ENCODE peak calls at places on chromosomes 13 and 19, in ten cellular contexts. One of them, this sample, is unnamed.

GRCh38 chr13:48804836-48805601 is 151.3 kb downstream of the CYSLTR2 start:
- DNase-seq in NCI-H2029 treated with DMSO at 0.1 percent for 48 hours: no peak
- DNase-seq in cardiac muscle cell: no peak
- DNase-seq in HEK293T: no peak
- DNase-seq in fibroblast of lung: peak; percentile 73
- DNase-seq in RWPE1: no peak
- DNase-seq in left ventricle myocardium inferior: no peak
- DNase-seq in thoracic aorta: no peak
- DNase-seq in CD4-positive, CD25-positive, alpha-beta regulatory T cell: no peak
- DNase-seq in COR-L47: no peak
- DNase-seq in this sample: no peak

GRCh38 chr13:49497272-49497671 is 1.5 kb downstream of the PHF11 start:
- DNase-seq in NCI-H2029 treated with DMSO at 0.1 percent for 48 hours: no peak
- DNase-seq in cardiac muscle cell: no peak
- DNase-seq in HEK293T: no peak
- DNase-seq in fibroblast of lung: no peak
- DNase-seq in RWPE1: no peak
- DNase-seq in left ventricle myocardium inferior: no peak
- DNase-seq in thoracic aorta: no peak
- DNase-seq in CD4-positive, CD25-positive, alpha-beta regulatory T cell: no peak
- DNase-seq in COR-L47: no peak
- DNase-seq in this sample: no peak

GRCh38 chr13:63737418-63737817 is 2321.8 kb upstream of the PCDH20 start:
- DNase-seq in NCI-H2029 treated with DMSO at 0.1 percent for 48 hours: no peak
- DNase-seq in cardiac muscle cell: no peak
- DNase-seq in HEK293T: no peak
- DNase-seq in fibroblast of lung: no peak
- DNase-seq in RWPE1: no peak
- DNase-seq in left ventricle myocardium inferior: no peak
- DNase-seq in thoracic aorta: no peak
- DNase-seq in CD4-positive, CD25-positive, alpha-beta regulatory T cell: no peak
- DNase-seq in COR-L47: no peak
- DNase-seq in this sample: no peak

GRCh38 chr19:18697680-18698079 is 14.2 kb downstream of the CRTC1 start:
- DNase-seq in NCI-H2029 treated with DMSO at 0.1 percent for 48 hours: peak; percentile 55
- DNase-seq in cardiac muscle cell: no peak
- DNase-seq in HEK293T: no peak
- DNase-seq in fibroblast of lung: no peak
- DNase-seq in RWPE1: no peak
- DNase-seq in left ventricle myocardium inferior: peak; percentile 27
- DNase-seq in thoracic aorta: no peak
- DNase-seq in CD4-positive, CD25-positive, alpha-beta regulatory T cell: no peak
- DNase-seq in COR-L47: peak; percentile 79
- DNase-seq in this sample: no peak

GRCh38 chr19:4969772-4970531 is 1.0 kb downstream of the KDM4B start:
- DNase-seq in NCI-H2029 treated with DMSO at 0.1 percent for 48 hours: no peak
- DNase-seq in cardiac muscle cell: peak; percentile 22
- DNase-seq in HEK293T: no peak
- DNase-seq in fibroblast of lung: peak; percentile 34
- DNase-seq in RWPE1: no peak
- DNase-seq in left ventricle myocardium inferior: no peak
- DNase-seq in thoracic aorta: no peak
- DNase-seq in CD4-positive, CD25-positive, alpha-beta regulatory T cell: no peak
- DNase-seq in COR-L47: no peak
- DNase-seq in this sample: no peak

GRCh38 chr19:19238126-19238894 is 26.6 kb downstream of the NCAN start:
- DNase-seq in NCI-H2029 treated with DMSO at 0.1 percent for 48 hours: no peak
- DNase-seq in cardiac muscle cell: no peak
- DNase-seq in HEK293T: no peak
- DNase-seq in fibroblast of lung: no peak
- DNase-seq in RWPE1: no peak
- DNase-seq in left ventricle myocardium inferior: no peak
- DNase-seq in thoracic aorta: no peak
- DNase-seq in CD4-positive, CD25-positive, alpha-beta regulatory T cell: no peak
- DNase-seq in COR-L47: no peak
- DNase-seq in this sample: no peak

GRCh38 chr13:94656766-94657165 is 55.1 kb downstream of the GPR180 start:
- DNase-seq in NCI-H2029 treated with DMSO at 0.1 percent for 48 hours: no peak
- DNase-seq in cardiac muscle cell: no peak
- DNase-seq in HEK293T: no peak
- DNase-seq in fibroblast of lung: peak; percentile 96
- DNase-seq in RWPE1: peak; percentile 47
- DNase-seq in left ventricle myocardium inferior: no peak
- DNase-seq in thoracic aorta: no peak
- DNase-seq in CD4-positive, CD25-positive, alpha-beta regulatory T cell: no peak
- DNase-seq in COR-L47: no peak
- DNase-seq in this sample: no peak

GRCh38 chr13:113009743-113010509 is 40.9 kb downstream of the MCF2L start:
- DNase-seq in NCI-H2029 treated with DMSO at 0.1 percent for 48 hours: no peak
- DNase-seq in cardiac muscle cell: no peak
- DNase-seq in HEK293T: no peak
- DNase-seq in fibroblast of lung: no peak
- DNase-seq in RWPE1: no peak
- DNase-seq in left ventricle myocardium inferior: no peak
- DNase-seq in thoracic aorta: no peak
- DNase-seq in CD4-positive, CD25-positive, alpha-beta regulatory T cell: no peak
- DNase-seq in COR-L47: peak; percentile 65
- DNase-seq in this sample: peak; percentile 52

GRCh38 chr13:59458908-59459579 is 704.7 kb downstream of the DIAPH3 start:
- DNase-seq in NCI-H2029 treated with DMSO at 0.1 percent for 48 hours: no peak
- DNase-seq in cardiac muscle cell: no peak
- DNase-seq in HEK293T: no peak
- DNase-seq in fibroblast of lung: peak; percentile 96
- DNase-seq in RWPE1: peak; percentile 26
- DNase-seq in left ventricle myocardium inferior: no peak
- DNase-seq in thoracic aorta: no peak
- DNase-seq in CD4-positive, CD25-positive, alpha-beta regulatory T cell: no peak
- DNase-seq in COR-L47: no peak
- DNase-seq in this sample: no peak

GRCh38 chr19:27906081-27906480 is 1306.9 kb downstream of the UQCRFS1 start:
- DNase-seq in NCI-H2029 treated with DMSO at 0.1 percent for 48 hours: no peak
- DNase-seq in cardiac muscle cell: no peak
- DNase-seq in HEK293T: no peak
- DNase-seq in fibroblast of lung: no peak
- DNase-seq in RWPE1: no peak
- DNase-seq in left ventricle myocardium inferior: no peak
- DNase-seq in thoracic aorta: no peak
- DNase-seq in CD4-positive, CD25-positive, alpha-beta regulatory T cell: no peak
- DNase-seq in COR-L47: no peak
- DNase-seq in this sample: no peak

GRCh38 chr13:84279166-84279565 is 396.9 kb upstream of the SLITRK1 start:
- DNase-seq in NCI-H2029 treated with DMSO at 0.1 percent for 48 hours: no peak
- DNase-seq in cardiac muscle cell: no peak
- DNase-seq in HEK293T: no peak
- DNase-seq in fibroblast of lung: no peak
- DNase-seq in RWPE1: no peak
- DNase-seq in left ventricle myocardium inferior: no peak
- DNase-seq in thoracic aorta: no peak
- DNase-seq in CD4-positive, CD25-positive, alpha-beta regulatory T cell: no peak
- DNase-seq in COR-L47: no peak
- DNase-seq in this sample: no peak

GRCh38 chr19:39325778-39326680 is 5.4 kb upstream of the LRFN1 start:
- DNase-seq in NCI-H2029 treated with DMSO at 0.1 percent for 48 hours: no peak
- DNase-seq in cardiac muscle cell: no peak
- DNase-seq in HEK293T: peak; percentile 42
- DNase-seq in fibroblast of lung: peak; percentile 15
- DNase-seq in RWPE1: no peak
- DNase-seq in left ventricle myocardium inferior: no peak
- DNase-seq in thoracic aorta: no peak
- DNase-seq in CD4-positive, CD25-positive, alpha-beta regulatory T cell: no peak
- DNase-seq in COR-L47: no peak
- DNase-seq in this sample: peak; percentile 49

GRCh38 chr19:19224852-19225494 is 13.2 kb downstream of the NCAN start:
- DNase-seq in NCI-H2029 treated with DMSO at 0.1 percent for 48 hours: peak; percentile 32
- DNase-seq in cardiac muscle cell: peak; percentile 81
- DNase-seq in HEK293T: peak; percentile 86
- DNase-seq in fibroblast of lung: peak; percentile 59
- DNase-seq in RWPE1: peak; percentile 84
- DNase-seq in left ventricle myocardium inferior: peak; percentile 54
- DNase-seq in thoracic aorta: no peak
- DNase-seq in CD4-positive, CD25-positive, alpha-beta regulatory T cell: peak; percentile 62
- DNase-seq in COR-L47: peak; percentile 82
- DNase-seq in this sample: no peak

GRCh38 chr19:15551183-15552004 is 43.1 kb downstream of the CYP4F22 start:
- DNase-seq in NCI-H2029 treated with DMSO at 0.1 percent for 48 hours: peak; percentile 52
- DNase-seq in cardiac muscle cell: no peak
- DNase-seq in HEK293T: peak; percentile 78
- DNase-seq in fibroblast of lung: peak; percentile 14
- DNase-seq in RWPE1: peak; percentile 63
- DNase-seq in left ventricle myocardium inferior: no peak
- DNase-seq in thoracic aorta: no peak
- DNase-seq in CD4-positive, CD25-positive, alpha-beta regulatory T cell: peak; percentile 63
- DNase-seq in COR-L47: no peak
- DNase-seq in this sample: peak; percentile 66

GRCh38 chr19:5397804-5398692 is 57.2 kb upstream of the ZNRF4 start:
- DNase-seq in NCI-H2029 treated with DMSO at 0.1 percent for 48 hours: no peak
- DNase-seq in cardiac muscle cell: peak; percentile 64
- DNase-seq in HEK293T: peak; percentile 56
- DNase-seq in fibroblast of lung: no peak
- DNase-seq in RWPE1: peak; percentile 26
- DNase-seq in left ventricle myocardium inferior: no peak
- DNase-seq in thoracic aorta: no peak
- DNase-seq in CD4-positive, CD25-positive, alpha-beta regulatory T cell: no peak
- DNase-seq in COR-L47: no peak
- DNase-seq in this sample: peak; percentile 45

GRCh38 chr19:12956446-12957388 is at the start of gene GADD45GIP1:
- DNase-seq in NCI-H2029 treated with DMSO at 0.1 percent for 48 hours: peak; percentile 24
- DNase-seq in cardiac muscle cell: peak; percentile 80
- DNase-seq in HEK293T: peak; percentile 86
- DNase-seq in fibroblast of lung: peak; percentile 77
- DNase-seq in RWPE1: peak; percentile 86
- DNase-seq in left ventricle myocardium inferior: peak; percentile 83
- DNase-seq in thoracic aorta: no peak
- DNase-seq in CD4-positive, CD25-positive, alpha-beta regulatory T cell: peak; percentile 68
- DNase-seq in COR-L47: peak; percentile 75
- DNase-seq in this sample: peak; percentile 90

GRCh38 chr19:49592486-49593232 is 1.7 kb downstream of the PRR12 start:
- DNase-seq in NCI-H2029 treated with DMSO at 0.1 percent for 48 hours: no peak
- DNase-seq in cardiac muscle cell: peak; percentile 38
- DNase-seq in HEK293T: no peak
- DNase-seq in fibroblast of lung: no peak
- DNase-seq in RWPE1: peak; percentile 53
- DNase-seq in left ventricle myocardium inferior: no peak
- DNase-seq in thoracic aorta: no peak
- DNase-seq in CD4-positive, CD25-positive, alpha-beta regulatory T cell: no peak
- DNase-seq in COR-L47: no peak
- DNase-seq in this sample: no peak

GRCh38 chr13:22486490-22486889 is 694.3 kb upstream of the SGCG start:
- DNase-seq in NCI-H2029 treated with DMSO at 0.1 percent for 48 hours: no peak
- DNase-seq in cardiac muscle cell: no peak
- DNase-seq in HEK293T: no peak
- DNase-seq in fibroblast of lung: no peak
- DNase-seq in RWPE1: no peak
- DNase-seq in left ventricle myocardium inferior: no peak
- DNase-seq in thoracic aorta: no peak
- DNase-seq in CD4-positive, CD25-positive, alpha-beta regulatory T cell: no peak
- DNase-seq in COR-L47: no peak
- DNase-seq in this sample: no peak

GRCh38 chr13:26663801-26664200 is 96.8 kb downstream of the GPR12 start:
- DNase-seq in NCI-H2029 treated with DMSO at 0.1 percent for 48 hours: peak; percentile 22
- DNase-seq in cardiac muscle cell: no peak
- DNase-seq in HEK293T: no peak
- DNase-seq in fibroblast of lung: no peak
- DNase-seq in RWPE1: no peak
- DNase-seq in left ventricle myocardium inferior: no peak
- DNase-seq in thoracic aorta: no peak
- DNase-seq in CD4-positive, CD25-positive, alpha-beta regulatory T cell: no peak
- DNase-seq in COR-L47: peak; percentile 86
- DNase-seq in this sample: no peak

This sample was measured in BE2C.